ENCODE peak calls at places on chromosome 5, in four cellular contexts. X is spleen, O is upper lobe of right lung, I is OCI-LY7. H is an unnamed sample.

GRCh38 chr5:78576376-78576775 is 72.2 kb downstream of the LHFPL2 start:
- DNase-seq in I (no peak), X (no peak), O (no peak), H (no peak)

GRCh38 chr5:103804714-103805113 is 242.1 kb upstream of the NUDT12 start:
- DNase-seq in X (no peak), I (no peak), O (no peak), H (no peak)

GRCh38 chr5:159442210-159442850 is 112.0 kb upstream of the IL12B start:
- DNase-seq in O (no peak), I (no peak), X (no peak), H (peak)

GRCh38 chr5:85479849-85480248 is 1095.2 kb upstream of the EDIL3 start:
- DNase-seq in I (no peak), O (no peak), X (no peak), H (no peak)

GRCh38 chr5:53453898-53454837 is 26.3 kb upstream of the FST start:
- DNase-seq in O (no peak), I (no peak), X (no peak), H (no peak)

GRCh38 chr5:171309526-171310333 is 682 bp downstream of the TLX3 start:
- DNase-seq in X (no peak), I (no peak), O (peak), H (peak)

GRCh38 chr5:28788954-28789353 is 1750.6 kb upstream of the CDH9 start:
- DNase-seq in O (no peak), X (no peak), I (no peak), H (no peak)

GRCh38 chr5:88683506-88684135 is 199.4 kb downstream of the MEF2C start:
- DNase-seq in X (no peak), I (no peak), O (no peak), H (no peak)

GRCh38 chr5:64838803-64839202 is 70.1 kb downstream of the CWC27 start:
- DNase-seq in I (no peak), O (no peak), X (no peak), H (no peak)

GRCh38 chr5:154285661-154286408 is 95.3 kb downstream of the GALNT10 start:
- DNase-seq in X (no peak), I (no peak), O (no peak), H (no peak)

GRCh38 chr5:148457183-148457620 is 73.4 kb downstream of the FBXO38 start:
- DNase-seq in I (peak), X (no peak), O (no peak), H (no peak)

GRCh38 chr5:433836-434235 is 9.1 kb upstream of the EXOC3 start:
- DNase-seq in X (peak), O (no peak), I (no peak), H (peak)

GRCh38 chr5:74412064-74412463 is 228.5 kb downstream of the ENC1 start:
- DNase-seq in X (no peak), O (no peak), I (no peak), H (no peak)

GRCh38 chr5:119398713-119399492 is 43.1 kb downstream of the TNFAIP8 start:
- DNase-seq in X (no peak), O (peak), I (no peak), H (peak)

GRCh38 chr5:134581241-134581981 is 51.2 kb downstream of the SAR1B start:
- DNase-seq in O (peak), X (no peak), I (no peak), H (peak)

GRCh38 chr5:90518666-90519065 is 10.7 kb downstream of the LYSMD3 start:
- DNase-seq in X (no peak), O (no peak), I (peak), H (no peak)

GRCh38 chr5:38780950-38781349 is 64.9 kb upstream of the OSMR start:
- DNase-seq in X (no peak), I (no peak), O (no peak), H (no peak)

GRCh38 chr5:87762631-87763030 is 349.9 kb upstream of the CCNH start:
- DNase-seq in X (no peak), O (no peak), I (no peak), H (no peak)

GRCh38 chr5:1429501-1429900 is 15.7 kb downstream of the SLC6A3 start:
- DNase-seq in I (no peak), O (peak), X (peak), H (peak)

GRCh38 chr5:141528401-141528984 is 39.6 kb downstream of the PCDHGC5 start:
- DNase-seq in O (no peak), I (no peak), X (no peak), H (no peak)

GRCh38 chr5:107783551-107783950 is 112.8 kb upstream of the EFNA5 start:
- DNase-seq in X (no peak), O (no peak), I (no peak), H (no peak)

GRCh38 chr5:42828661-42829060 is 17.0 kb upstream of the SELENOP start:
- DNase-seq in I (no peak), O (no peak), X (no peak), H (no peak)

GRCh38 chr5:55308254-55308836 is 556 bp downstream of the MTREX start:
- DNase-seq in O (no peak), X (no peak), I (peak), H (no peak)

GRCh38 chr5:62326302-62326701 is 20.3 kb downstream of the KIF2A start:
- DNase-seq in I (peak), O (no peak), X (no peak), H (no peak)

GRCh38 chr5:89556215-89557009 is 673.4 kb upstream of the MEF2C start:
- DNase-seq in X (no peak), I (no peak), O (no peak), H (no peak)

GRCh38 chr5:122726990-122727616 is 47.8 kb upstream of the SNX2 start:
- DNase-seq in X (no peak), O (no peak), I (no peak), H (no peak)

GRCh38 chr5:134874831-134875655 is 872 bp downstream of the TXNDC15 start:
- DNase-seq in O (peak), X (peak), I (peak), H (peak)

GRCh38 chr5:32276173-32276853 is 36.4 kb downstream of the MTMR12 start:
- DNase-seq in O (no peak), I (peak), X (no peak), H (no peak)

GRCh38 chr5:56190500-56190899 is 42.6 kb downstream of the ANKRD55 start:
- DNase-seq in O (no peak), I (no peak), X (no peak), H (no peak)

GRCh38 chr5:55402199-55402598 is 94.4 kb downstream of the MTREX start:
- DNase-seq in O (no peak), X (no peak), I (no peak), H (no peak)

GRCh38 chr5:138024117-138024516 is 8.8 kb downstream of the FAM13B start:
- DNase-seq in I (no peak), X (no peak), O (no peak), H (no peak)

GRCh38 chr5:176985516-176985915 is 21.1 kb downstream of the UIMC1 start:
- DNase-seq in I (peak), X (peak), O (no peak), H (no peak)

GRCh38 chr5:9046756-9047481 is 499.0 kb downstream of the SEMA5A start:
- DNase-seq in X (no peak), I (no peak), O (no peak), H (no peak)
- H3K4me3 ChIP-seq in X (no peak), I (no peak), O (no peak), H (no peak)

DNA sequence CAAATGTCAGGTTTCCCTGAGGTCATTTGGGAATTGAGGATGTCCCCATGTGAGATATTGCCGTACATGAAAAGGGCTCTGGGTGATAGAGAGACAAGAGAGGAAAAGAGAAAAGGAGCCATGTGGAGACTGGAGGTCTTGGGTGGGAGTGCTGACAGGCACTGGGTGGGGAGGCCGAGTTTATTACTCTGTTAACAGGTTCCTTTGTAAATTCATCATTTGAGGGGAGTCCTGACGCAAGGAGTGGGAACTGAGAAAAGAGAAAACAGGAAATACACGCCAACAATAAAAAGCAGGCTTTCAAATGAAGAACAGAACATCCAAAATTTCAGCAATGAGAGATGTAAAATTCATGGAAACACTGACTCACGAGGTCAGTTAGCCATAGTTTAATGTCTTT is 342.9 kb downstream of the TMEM167A start:
- DNase-seq in X (no peak), O (no peak), I (no peak), H (no peak)
- H3K27ac ChIP-seq in X (no peak), O (no peak), I (no peak), H (no peak)

GRCh38 chr5:59800375-59800893 is 93.1 kb downstream of the PDE4D start:
- DNase-seq in X (no peak), I (peak), O (no peak), H (no peak)
- TF ChIP-seq CTCF in X (no peak), I (peak), O (no peak), H (no peak)

GRCh38 chr5:157729858-157730257 is 1.4 kb upstream of the THG1L start:
- DNase-seq in X (no peak), O (no peak), I (peak), H (no peak)

GRCh38 chr5:157732130-157732783 is 1.0 kb downstream of the THG1L start:
- DNase-seq in I (no peak), O (no peak), X (no peak), H (no peak)

GRCh38 chr5:157731272-157732129 is at the start of gene THG1L:
- DNase-seq in I (peak), X (peak), O (peak), H (peak)

GRCh38 chr5:157732784-157733262 is 1.6 kb downstream of the THG1L start:
- DNase-seq in X (no peak), O (no peak), I (no peak), H (no peak)

GRCh38 chr5:157730900-157731271 is 334 bp upstream of the THG1L start:
- DNase-seq in X (no peak), I (no peak), O (no peak), H (no peak)
- H3K4me3 ChIP-seq in X (peak), I (peak), O (peak), H (peak)

GRCh38 chr5:149869266-149869875 is 75.2 kb downstream of the PDE6A start:
- DNase-seq in X (no peak), O (no peak), I (no peak), H (no peak)
- H3K27ac ChIP-seq in X (no peak), O (no peak), I (no peak), H (no peak)

H was measured in kidney.